ENCODE peak calls at places on chromosomes 13 and 19, in four cellular contexts. Y is WTC11, L is K562, N is HepG2. D is an unnamed sample.

GRCh38 chr13:113489549-113490495 is 689 bp downstream of the DCUN1D2 start:
- DNase-seq in Y (peak), L (peak), N (no peak), D (peak)

GRCh38 chr19:5539431-5539833 is 28.3 kb downstream of the TINCR start:
- DNase-seq in Y (peak), L (no peak), N (no peak), D (no peak)

GRCh38 chr19:17532557-17532956 is 21.1 kb downstream of the PGLS start:
- DNase-seq in Y (no peak), L (no peak), N (no peak), D (no peak)

GRCh38 chr19:48318286-48318987 is 6.9 kb upstream of the EMP3 start:
- DNase-seq in Y (no peak), L (no peak), N (no peak), D (no peak)

GRCh38 chr19:49142866-49143335 is 12.3 kb downstream of the HRC start:
- DNase-seq in Y (peak), L (peak), N (no peak), D (peak)

GRCh38 chr13:110876592-110876991 is 38.3 kb downstream of the ANKRD10 start:
- DNase-seq in Y (no peak), L (no peak), N (no peak), D (no peak)

GRCh38 chr19:13906525-13906904 is 514 bp downstream of the CC2D1A start:
- DNase-seq in Y (no peak), L (no peak), N (peak), D (no peak)

GRCh38 chr13:38348890-38349289 is 761 bp upstream of the UFM1 start:
- DNase-seq in Y (no peak), L (no peak), N (no peak), D (peak)

GRCh38 chr19:8251025-8251472 is 41.9 kb downstream of the CERS4 start:
- DNase-seq in Y (no peak), L (no peak), N (no peak), D (no peak)

GRCh38 chr13:44404261-44405139 is 30.9 kb downstream of the SERP2 start:
- DNase-seq in Y (no peak), L (no peak), N (peak), D (no peak)

GRCh38 chr19:1466018-1466460 is 13.0 kb downstream of the C19orf25 start:
- DNase-seq in Y (peak), L (no peak), N (no peak), D (no peak)

GRCh38 chr13:33110386-33110712 is 94.1 kb downstream of the KL start:
- DNase-seq in Y (no peak), L (no peak), N (no peak), D (no peak)

GRCh38 chr19:11446652-11447301 is 11.3 kb downstream of the PRKCSH start:
- DNase-seq in Y (peak), L (peak), N (no peak), D (peak)

GRCh38 chr13:44412341-44412935 is 38.8 kb downstream of the SERP2 start:
- DNase-seq in Y (no peak), L (no peak), N (no peak), D (no peak)

GRCh38 chr19:16969127-16969526 is 57.5 kb downstream of the CPAMD8 start:
- DNase-seq in Y (no peak), L (no peak), N (peak), D (no peak)

GRCh38 chr13:20360041-20360491 is 127.9 kb upstream of the GJB6 start:
- DNase-seq in Y (no peak), L (no peak), N (no peak), D (no peak)

GRCh38 chr13:113935081-113935511 is 38.8 kb downstream of the C13orf46 start:
- DNase-seq in Y (peak), L (no peak), N (no peak), D (no peak)

GRCh38 chr13:84497613-84498012 is 615.3 kb upstream of the SLITRK1 start:
- DNase-seq in Y (no peak), L (no peak), N (no peak), D (no peak)

GRCh38 chr19:16078759-16079707 is 2.7 kb downstream of the TPM4 start:
- DNase-seq in Y (no peak), L (peak), N (peak), D (peak)

GRCh38 chr19:19591133-19591825 is 27.2 kb downstream of the PBX4 start:
- DNase-seq in Y (peak), L (no peak), N (peak), D (no peak)

GRCh38 chr13:112968910-112969691 is at the start of gene MCF2L:
- DNase-seq in Y (no peak), L (no peak), N (peak), D (peak)

GRCh38 chr13:47184311-47184710 is 287.5 kb upstream of the HTR2A start:
- DNase-seq in Y (no peak), L (no peak), N (no peak), D (no peak)

GRCh38 chr13:106507560-106508274 is 27.7 kb downstream of the EFNB2 start:
- DNase-seq in Y (no peak), L (no peak), N (peak), D (no peak)

GRCh38 chr19:6551607-6552450 is 21.0 kb downstream of the TNFSF9 start:
- DNase-seq in Y (peak), L (peak), N (peak), D (no peak)

GRCh38 chr13:21675095-21676007 is 4.5 kb downstream of the FGF9 start:
- DNase-seq in Y (peak), L (no peak), N (no peak), D (peak)
- TF ChIP-seq SP1 in Y (no peak), L (no peak), N (no peak), D (no peak)

GRCh38 chr13:69565334-69565733 is 542.3 kb upstream of the ATXN8OS start:
- DNase-seq in Y (peak), L (peak), N (peak), D (peak)
- TF ChIP-seq ELF4 in Y (no peak), L (no peak), N (no peak), D (no peak)

DNA sequence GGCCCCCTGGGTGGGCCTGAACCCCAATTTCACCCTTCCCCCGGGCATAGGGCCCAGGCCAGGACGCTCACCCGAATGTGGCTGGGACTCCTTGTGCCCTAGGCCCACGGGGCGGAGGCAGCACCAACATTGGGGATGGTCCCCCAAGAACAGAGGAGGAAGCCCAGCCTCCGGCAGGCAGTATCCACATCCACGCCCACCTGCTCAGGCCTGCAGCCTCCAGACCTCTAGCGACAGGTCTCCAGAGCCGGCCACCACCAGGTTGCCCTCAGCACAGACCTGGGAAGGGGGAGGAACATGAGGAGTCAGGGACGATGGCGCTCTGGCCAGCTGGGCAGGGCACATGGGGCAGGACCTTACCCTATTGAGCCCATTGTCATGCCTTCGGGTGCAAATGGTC is 1.2 kb downstream of the GNG14 start:
- DNase-seq in Y (no peak), L (no peak), N (no peak), D (no peak)
- TF ChIP-seq SP1 in Y (no peak), L (no peak), N (no peak), D (no peak)

DNA sequence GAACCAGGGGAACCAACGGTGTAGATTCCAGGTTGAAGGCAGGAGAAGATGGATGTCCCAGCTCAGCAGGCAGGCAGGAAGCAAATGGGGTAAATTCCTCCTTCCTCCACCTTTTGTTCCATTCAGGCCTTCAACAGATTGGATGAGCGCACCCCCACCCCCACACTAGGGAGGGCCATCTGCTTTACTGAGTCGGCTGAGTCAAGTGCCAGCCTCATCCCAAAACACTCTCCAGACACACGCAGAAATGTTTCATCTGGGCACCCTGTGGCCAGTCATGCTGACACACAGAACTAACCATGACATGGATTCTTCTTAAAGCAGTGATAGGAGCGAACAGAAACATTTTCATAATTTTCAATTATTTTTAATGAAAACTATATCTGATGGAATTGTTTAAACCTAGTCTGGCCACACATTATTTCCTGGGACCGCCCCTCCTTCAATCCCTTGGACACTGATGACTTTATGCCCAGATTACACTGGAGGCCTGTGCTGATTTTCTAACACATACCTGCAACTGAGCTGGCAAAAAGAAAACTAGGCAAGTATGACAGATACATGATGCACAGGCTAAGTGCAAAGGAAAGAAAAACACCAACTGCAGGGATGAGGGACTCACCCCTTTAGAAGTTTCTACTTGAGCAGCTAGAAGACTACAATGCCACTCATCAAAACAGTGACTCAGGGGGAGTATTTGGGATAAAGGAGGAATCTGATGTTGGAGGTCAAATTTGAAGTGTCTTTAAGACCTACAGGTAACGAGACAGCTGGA is 154.2 kb downstream of the TNFRSF19 start:
- DNase-seq in Y (no peak), L (no peak), N (no peak), D (no peak)
- TF ChIP-seq ELF4 in Y (no peak), L (no peak), N (no peak), D (no peak)

GRCh38 chr19:12763100-12763499 is 11.5 kb downstream of the BEST2 start:
- DNase-seq in Y (no peak), L (no peak), N (no peak), D (no peak)

GRCh38 chr19:12759686-12760085 is 8.1 kb downstream of the BEST2 start:
- DNase-seq in Y (no peak), L (no peak), N (no peak), D (no peak)

GRCh38 chr19:12756150-12756883 is 4.7 kb downstream of the BEST2 start:
- DNase-seq in Y (no peak), L (no peak), N (no peak), D (no peak)

GRCh38 chr19:12754465-12755196 is 3.0 kb downstream of the BEST2 start:
- DNase-seq in Y (no peak), L (no peak), N (no peak), D (no peak)

DNA sequence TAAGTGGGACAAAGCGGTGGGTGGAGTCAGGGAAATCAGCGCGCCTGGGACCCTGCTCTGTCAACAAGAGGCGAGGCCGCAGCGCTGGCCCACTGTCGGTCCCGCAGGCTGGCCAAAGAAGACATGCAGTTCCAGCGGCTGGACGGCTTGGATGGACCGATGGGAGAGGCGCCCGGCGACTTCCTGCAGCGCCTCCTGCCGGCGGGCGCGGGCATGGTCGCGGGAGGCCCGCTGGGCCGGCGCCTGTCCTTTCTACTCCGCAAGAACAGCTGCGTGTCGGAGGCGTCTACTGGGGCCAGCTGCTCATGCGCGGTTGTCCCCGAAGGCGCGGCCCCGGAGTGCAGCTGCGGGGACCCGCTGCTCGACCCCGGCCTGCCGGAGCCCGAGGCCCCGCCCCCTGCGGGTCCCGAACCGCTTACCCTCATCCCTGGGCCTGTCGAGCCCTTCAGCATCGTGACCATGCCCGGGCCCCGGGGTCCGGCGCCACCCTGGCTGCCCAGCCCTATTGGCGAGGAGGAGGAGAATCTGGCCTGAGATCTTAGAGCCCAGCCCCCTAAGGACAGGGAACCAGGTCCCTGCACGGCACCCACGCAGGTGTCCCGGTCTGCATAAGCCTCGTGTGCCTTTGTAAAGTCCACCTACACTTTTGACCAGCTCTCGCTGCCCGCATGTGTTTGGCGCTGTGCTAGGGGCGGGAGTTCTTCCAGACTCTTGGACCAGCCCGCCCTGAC is 6.1 kb downstream of the BEST2 start:
- DNase-seq in Y (peak), L (peak), N (peak), D (peak)
- TF ChIP-seq SP1 in Y (peak), L (no peak), N (no peak), D (no peak)

GRCh38 chr13:90974249-90974954 is 373.1 kb upstream of the MIR17HG start:
- DNase-seq in Y (no peak), L (no peak), N (no peak), D (no peak)
- TF ChIP-seq ELF4 in Y (no peak), L (no peak), N (no peak), D (no peak)

DNA sequence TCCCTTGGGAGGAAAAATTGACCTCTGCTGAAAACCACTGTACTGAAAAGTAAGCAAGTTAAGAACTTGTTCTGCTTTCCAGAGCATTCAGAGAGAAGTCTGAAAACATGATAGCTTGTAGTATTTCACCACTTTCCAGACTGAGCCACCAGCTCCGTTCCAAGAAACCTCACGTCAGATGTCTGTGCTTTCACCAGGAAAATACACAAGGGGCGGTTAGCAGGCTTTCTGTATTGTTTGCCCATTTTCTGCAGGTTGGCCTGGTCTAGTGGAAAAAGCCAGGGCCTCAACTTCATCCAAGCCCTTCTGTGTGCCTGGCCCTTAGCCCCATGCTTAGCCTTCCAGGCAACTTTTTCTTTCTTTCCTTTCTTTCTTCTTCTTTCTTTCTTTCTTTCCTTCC is 36.4 kb downstream of the RXFP2 start:
- DNase-seq in Y (no peak), L (no peak), N (no peak), D (no peak)
- TF ChIP-seq SP1 in Y (no peak), L (no peak), N (no peak), D (no peak)

DNA sequence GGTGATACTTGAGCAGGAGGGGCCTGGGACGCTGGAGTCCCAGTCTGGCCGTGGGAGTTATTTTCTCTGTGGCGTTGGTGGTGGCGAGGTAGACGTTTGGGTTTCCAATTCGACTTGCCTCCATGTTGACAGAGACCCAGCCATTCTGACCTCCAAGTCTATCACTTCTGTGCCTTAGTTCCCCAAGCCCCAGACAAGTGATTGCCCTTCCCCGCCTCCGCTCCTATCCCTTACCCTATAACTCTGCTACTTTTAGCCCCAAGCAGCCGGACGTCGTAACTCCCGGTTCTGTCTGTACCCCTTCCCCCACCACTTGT is 549 bp downstream of the TIMM50 start:
- DNase-seq in Y (no peak), L (no peak), N (no peak), D (no peak)
- TF ChIP-seq ELF4 in Y (no peak), L (no peak), N (no peak), D (no peak)